ENCODE peak calls at places on chromosome 1, in five cellular contexts. One of them, this sample, is unnamed.

GRCh38 chr1:39409055-39409816 is 82.2 kb upstream of the BMP8A start:
- DNase-seq in kidney: peak
- DNase-seq in progenitor cell of endocrine pancreas: no peak
- DNase-seq in stimulated activated CD8-positive, alpha-beta memory T cell treated with anti-CD3 and anti-CD28 coated beads, Interleukin-4, amount 100 ng/mL, for 24 hours: no peak
- DNase-seq in upper lobe of right lung: peak
- DNase-seq in this sample: peak

GRCh38 chr1:155263067-155263466 is 907 bp upstream of the SCAMP3 start:
- DNase-seq in kidney: no peak
- DNase-seq in upper lobe of right lung: no peak
- DNase-seq in stimulated activated CD8-positive, alpha-beta memory T cell treated with anti-CD3 and anti-CD28 coated beads, Interleukin-4, amount 100 ng/mL, for 24 hours: no peak
- DNase-seq in progenitor cell of endocrine pancreas: no peak
- DNase-seq in this sample: no peak

GRCh38 chr1:111221633-111222286 is 5.8 kb upstream of the CHI3L2 start:
- DNase-seq in upper lobe of right lung: no peak
- DNase-seq in progenitor cell of endocrine pancreas: no peak
- DNase-seq in stimulated activated CD8-positive, alpha-beta memory T cell treated with anti-CD3 and anti-CD28 coated beads, Interleukin-4, amount 100 ng/mL, for 24 hours: no peak
- DNase-seq in kidney: no peak
- DNase-seq in this sample: no peak

GRCh38 chr1:208977012-208977411 is 606.5 kb upstream of the CAMK1G start:
- DNase-seq in stimulated activated CD8-positive, alpha-beta memory T cell treated with anti-CD3 and anti-CD28 coated beads, Interleukin-4, amount 100 ng/mL, for 24 hours: no peak
- DNase-seq in upper lobe of right lung: no peak
- DNase-seq in progenitor cell of endocrine pancreas: no peak
- DNase-seq in kidney: no peak
- DNase-seq in this sample: no peak

GRCh38 chr1:229855999-229856650 is 210.9 kb upstream of the GALNT2 start:
- DNase-seq in progenitor cell of endocrine pancreas: no peak
- DNase-seq in stimulated activated CD8-positive, alpha-beta memory T cell treated with anti-CD3 and anti-CD28 coated beads, Interleukin-4, amount 100 ng/mL, for 24 hours: no peak
- DNase-seq in upper lobe of right lung: no peak
- DNase-seq in kidney: no peak
- DNase-seq in this sample: no peak

GRCh38 chr1:64917328-64917861 is 49.0 kb downstream of the JAK1 start:
- DNase-seq in progenitor cell of endocrine pancreas: no peak
- DNase-seq in upper lobe of right lung: no peak
- DNase-seq in stimulated activated CD8-positive, alpha-beta memory T cell treated with anti-CD3 and anti-CD28 coated beads, Interleukin-4, amount 100 ng/mL, for 24 hours: no peak
- DNase-seq in kidney: peak
- DNase-seq in this sample: no peak

GRCh38 chr1:35777109-35777508 is 7.3 kb upstream of the CLSPN start:
- DNase-seq in stimulated activated CD8-positive, alpha-beta memory T cell treated with anti-CD3 and anti-CD28 coated beads, Interleukin-4, amount 100 ng/mL, for 24 hours: no peak
- DNase-seq in progenitor cell of endocrine pancreas: no peak
- DNase-seq in kidney: no peak
- DNase-seq in upper lobe of right lung: no peak
- DNase-seq in this sample: no peak

GRCh38 chr1:101025680-101026393 is at the start of gene DPH5:
- DNase-seq in upper lobe of right lung: peak
- DNase-seq in stimulated activated CD8-positive, alpha-beta memory T cell treated with anti-CD3 and anti-CD28 coated beads, Interleukin-4, amount 100 ng/mL, for 24 hours: peak
- DNase-seq in progenitor cell of endocrine pancreas: peak
- DNase-seq in kidney: peak
- DNase-seq in this sample: peak

GRCh38 chr1:59043796-59044195 is 253.1 kb upstream of the FGGY start:
- DNase-seq in progenitor cell of endocrine pancreas: no peak
- DNase-seq in upper lobe of right lung: no peak
- DNase-seq in stimulated activated CD8-positive, alpha-beta memory T cell treated with anti-CD3 and anti-CD28 coated beads, Interleukin-4, amount 100 ng/mL, for 24 hours: no peak
- DNase-seq in kidney: no peak
- DNase-seq in this sample: no peak

GRCh38 chr1:87024936-87025537 is 110.6 kb downstream of the HS2ST1 start:
- DNase-seq in progenitor cell of endocrine pancreas: no peak
- DNase-seq in stimulated activated CD8-positive, alpha-beta memory T cell treated with anti-CD3 and anti-CD28 coated beads, Interleukin-4, amount 100 ng/mL, for 24 hours: no peak
- DNase-seq in kidney: no peak
- DNase-seq in upper lobe of right lung: no peak
- DNase-seq in this sample: no peak

GRCh38 chr1:179142889-179143299 is 61.0 kb downstream of the TOR3A start:
- DNase-seq in kidney: no peak
- DNase-seq in upper lobe of right lung: no peak
- DNase-seq in progenitor cell of endocrine pancreas: no peak
- DNase-seq in stimulated activated CD8-positive, alpha-beta memory T cell treated with anti-CD3 and anti-CD28 coated beads, Interleukin-4, amount 100 ng/mL, for 24 hours: no peak
- DNase-seq in this sample: no peak

GRCh38 chr1:24418898-24419628 is 3.5 kb downstream of the NIPAL3 start:
- DNase-seq in upper lobe of right lung: peak
- DNase-seq in stimulated activated CD8-positive, alpha-beta memory T cell treated with anti-CD3 and anti-CD28 coated beads, Interleukin-4, amount 100 ng/mL, for 24 hours: no peak
- DNase-seq in progenitor cell of endocrine pancreas: no peak
- DNase-seq in kidney: peak
- DNase-seq in this sample: peak

GRCh38 chr1:46489638-46490602 is at the start of gene DMBX1:
- DNase-seq in kidney: peak
- DNase-seq in stimulated activated CD8-positive, alpha-beta memory T cell treated with anti-CD3 and anti-CD28 coated beads, Interleukin-4, amount 100 ng/mL, for 24 hours: peak
- DNase-seq in progenitor cell of endocrine pancreas: no peak
- DNase-seq in upper lobe of right lung: peak
- DNase-seq in this sample: peak

GRCh38 chr1:33163621-33164071 is 18.2 kb downstream of the TRIM62 start:
- DNase-seq in upper lobe of right lung: no peak
- DNase-seq in stimulated activated CD8-positive, alpha-beta memory T cell treated with anti-CD3 and anti-CD28 coated beads, Interleukin-4, amount 100 ng/mL, for 24 hours: no peak
- DNase-seq in kidney: no peak
- DNase-seq in progenitor cell of endocrine pancreas: no peak
- DNase-seq in this sample: no peak

GRCh38 chr1:3736708-3737107 is 15.5 kb upstream of the CCDC27 start:
- DNase-seq in progenitor cell of endocrine pancreas: no peak
- DNase-seq in upper lobe of right lung: no peak
- DNase-seq in stimulated activated CD8-positive, alpha-beta memory T cell treated with anti-CD3 and anti-CD28 coated beads, Interleukin-4, amount 100 ng/mL, for 24 hours: no peak
- DNase-seq in kidney: peak
- DNase-seq in this sample: no peak

GRCh38 chr1:109528296-109528695 is 11.4 kb upstream of the GPR61 start:
- DNase-seq in kidney: no peak
- DNase-seq in upper lobe of right lung: no peak
- DNase-seq in stimulated activated CD8-positive, alpha-beta memory T cell treated with anti-CD3 and anti-CD28 coated beads, Interleukin-4, amount 100 ng/mL, for 24 hours: no peak
- DNase-seq in progenitor cell of endocrine pancreas: no peak
- DNase-seq in this sample: no peak

GRCh38 chr1:90716552-90717355 is at the start of gene BARHL2:
- DNase-seq in progenitor cell of endocrine pancreas: no peak
- DNase-seq in upper lobe of right lung: no peak
- DNase-seq in kidney: no peak
- DNase-seq in stimulated activated CD8-positive, alpha-beta memory T cell treated with anti-CD3 and anti-CD28 coated beads, Interleukin-4, amount 100 ng/mL, for 24 hours: no peak
- DNase-seq in this sample: no peak

GRCh38 chr1:109786531-109787021 is 22.9 kb upstream of the EPS8L3 start:
- DNase-seq in progenitor cell of endocrine pancreas: no peak
- DNase-seq in kidney: peak
- DNase-seq in upper lobe of right lung: peak
- DNase-seq in stimulated activated CD8-positive, alpha-beta memory T cell treated with anti-CD3 and anti-CD28 coated beads, Interleukin-4, amount 100 ng/mL, for 24 hours: no peak
- DNase-seq in this sample: no peak

GRCh38 chr1:222464841-222465210 is 83.1 kb downstream of the HHIPL2 start:
- DNase-seq in kidney: peak
- DNase-seq in progenitor cell of endocrine pancreas: no peak
- DNase-seq in stimulated activated CD8-positive, alpha-beta memory T cell treated with anti-CD3 and anti-CD28 coated beads, Interleukin-4, amount 100 ng/mL, for 24 hours: peak
- DNase-seq in upper lobe of right lung: peak
- DNase-seq in this sample: peak

GRCh38 chr1:41449326-41449921 is 35.1 kb downstream of the EDN2 start:
- DNase-seq in upper lobe of right lung: no peak
- DNase-seq in kidney: no peak
- DNase-seq in progenitor cell of endocrine pancreas: no peak
- DNase-seq in stimulated activated CD8-positive, alpha-beta memory T cell treated with anti-CD3 and anti-CD28 coated beads, Interleukin-4, amount 100 ng/mL, for 24 hours: no peak
- DNase-seq in this sample: no peak

GRCh38 chr1:82728206-82728605 is 927.5 kb downstream of the ADGRL2 start:
- DNase-seq in stimulated activated CD8-positive, alpha-beta memory T cell treated with anti-CD3 and anti-CD28 coated beads, Interleukin-4, amount 100 ng/mL, for 24 hours: no peak
- DNase-seq in kidney: no peak
- DNase-seq in upper lobe of right lung: no peak
- DNase-seq in progenitor cell of endocrine pancreas: no peak
- DNase-seq in this sample: no peak

GRCh38 chr1:24562625-24563024 is 6.7 kb downstream of the NCMAP start:
- DNase-seq in kidney: peak
- DNase-seq in upper lobe of right lung: peak
- DNase-seq in stimulated activated CD8-positive, alpha-beta memory T cell treated with anti-CD3 and anti-CD28 coated beads, Interleukin-4, amount 100 ng/mL, for 24 hours: no peak
- DNase-seq in progenitor cell of endocrine pancreas: no peak
- DNase-seq in this sample: peak

GRCh38 chr1:221994939-221995338 is 253.1 kb upstream of the DUSP10 start:
- DNase-seq in progenitor cell of endocrine pancreas: no peak
- DNase-seq in kidney: no peak
- DNase-seq in stimulated activated CD8-positive, alpha-beta memory T cell treated with anti-CD3 and anti-CD28 coated beads, Interleukin-4, amount 100 ng/mL, for 24 hours: no peak
- DNase-seq in upper lobe of right lung: no peak
- DNase-seq in this sample: no peak

GRCh38 chr1:4851666-4852065 is 197.3 kb downstream of the AJAP1 start:
- DNase-seq in stimulated activated CD8-positive, alpha-beta memory T cell treated with anti-CD3 and anti-CD28 coated beads, Interleukin-4, amount 100 ng/mL, for 24 hours: no peak
- DNase-seq in progenitor cell of endocrine pancreas: no peak
- DNase-seq in upper lobe of right lung: no peak
- DNase-seq in kidney: no peak
- DNase-seq in this sample: no peak

GRCh38 chr1:41726899-41727748 is 191.6 kb downstream of the HIVEP3 start:
- DNase-seq in kidney: peak
- DNase-seq in upper lobe of right lung: peak
- DNase-seq in stimulated activated CD8-positive, alpha-beta memory T cell treated with anti-CD3 and anti-CD28 coated beads, Interleukin-4, amount 100 ng/mL, for 24 hours: no peak
- DNase-seq in progenitor cell of endocrine pancreas: no peak
- DNase-seq in this sample: no peak

This sample was measured in HAP-1.